ENCODE peak calls at places on chromosomes 2 and 18, in six cellular contexts. H is stromal cell of bone marrow; Q is thyroid gland; W is activated effector memory CD4-positive, alpha-beta T cell treated with Interleukin-2 at 50 U/mL for 16 hours; E is activated CD4-positive, alpha-beta T cell treated with anti-CD3 and anti-CD28 coated beads for 36 hours; K is brain microvascular endothelial cell. P is an unnamed sample.

GRCh38 chr2:167832840-167833239 is 414.6 kb downstream of the STK39 start:
- DNase-seq in H (no peak), Q (no peak), W (no peak), E (no peak), K (no peak), P (no peak)

GRCh38 chr2:17672583-17673317 is 80.9 kb downstream of the SMC6 start:
- DNase-seq in H (peak), Q (no peak), W (no peak), E (no peak), K (peak), P (no peak)

GRCh38 chr2:212078103-212078502 is 460.5 kb downstream of the ERBB4 start:
- DNase-seq in H (no peak), Q (no peak), W (no peak), E (no peak), K (no peak), P (no peak)

GRCh38 chr2:177334940-177335543 is 57.5 kb upstream of the AGPS start:
- DNase-seq in H (no peak), Q (no peak), W (no peak), E (peak), K (no peak), P (peak)

GRCh38 chr18:77321823-77322805 is 72.5 kb downstream of the GALR1 start:
- DNase-seq in H (no peak), Q (no peak), W (no peak), E (no peak), K (no peak), P (peak)

GRCh38 chr18:61606759-61607158 is 273.5 kb downstream of the CDH20 start:
- DNase-seq in H (peak), Q (peak), W (no peak), E (no peak), K (peak), P (peak)

GRCh38 chr18:44835555-44836156 is 155.0 kb downstream of the SETBP1 start:
- DNase-seq in H (no peak), Q (peak), W (no peak), E (no peak), K (no peak), P (no peak)

GRCh38 chr2:240930631-240931318 is 24.6 kb downstream of the CROCC2 start:
- DNase-seq in H (no peak), Q (no peak), W (no peak), E (no peak), K (no peak), P (no peak)

GRCh38 chr2:72998724-72999123 is 72.8 kb downstream of the SFXN5 start:
- DNase-seq in H (no peak), Q (no peak), W (no peak), E (no peak), K (no peak), P (no peak)